ENCODE peak calls at places on chromosomes 16 and 17, in four cellular contexts. G, Y, U and B are unnamed samples.
A peak's percentile ranks its signal among the peaks of the same experiment; 100 is the strongest.

GRCh38 chr17:33653389-33653788 is 360.3 kb upstream of the ASIC2 start:
- DNase-seq in Y (no peak), G (no peak), U (no peak), B (no peak)

GRCh38 chr16:70705056-70705455 is 19.2 kb upstream of the MTSS2 start:
- DNase-seq in U (no peak), G (no peak), Y (peak; percentile 77), B (no peak)

GRCh38 chr17:76077582-76078110 is 1.3 kb upstream of the ZACN start:
- DNase-seq in G (no peak), Y (no peak), U (peak; percentile 39), B (no peak)

GRCh38 chr17:38447502-38448095 is 19.3 kb downstream of the ARHGAP23 start:
- DNase-seq in U (no peak), Y (peak; percentile 75), G (no peak), B (no peak)

GRCh38 chr16:8889893-8890548 is 7.9 kb downstream of the LITAFD start:
- DNase-seq in U (no peak), Y (no peak), G (no peak), B (no peak)

GRCh38 chr16:84648595-84649510 is 542 bp downstream of the KLHL36 start:
- DNase-seq in G (peak; percentile 21), Y (peak; percentile 25), U (no peak), B (peak; percentile 75)

GRCh38 chr17:78239489-78239931 is 8.1 kb downstream of the TMEM235 start:
- DNase-seq in U (peak; percentile 38), Y (no peak), G (no peak), B (no peak)

GRCh38 chr17:27180322-27180721 is 113.6 kb upstream of the WSB1 start:
- DNase-seq in Y (no peak), G (no peak), U (no peak), B (no peak)